ENCODE peak calls at places on chromosomes 6 and 20, in four cellular contexts. N, T, W and I are unnamed samples.

GRCh38 chr6:7262037-7262461 is 51.0 kb downstream of the SSR1 start:
- DNase-seq in N (no peak), T (peak; percentile 97), W (peak; percentile 86), I (no peak)

GRCh38 chr20:17612287-17612974 is 42.6 kb downstream of the DSTN start:
- DNase-seq in N (no peak), T (peak; percentile 36), W (peak; percentile 49), I (peak; percentile 84)

GRCh38 chr20:21501184-21501583 is 12.7 kb downstream of the NKX2-2 start:
- DNase-seq in N (no peak), T (no peak), W (no peak), I (no peak)

GRCh38 chr20:59939052-59939878 is 840 bp downstream of the PPP1R3D start:
- DNase-seq in N (no peak), T (peak; percentile 56), W (peak; percentile 61), I (no peak)

GRCh38 chr6:70566751-70567382 is at the start of gene SDHAF4:
- DNase-seq in N (peak; percentile 85), T (peak; percentile 94), W (peak; percentile 97), I (peak; percentile 89)

GRCh38 chr6:145733770-145734169 is 1.6 kb downstream of the EPM2A start:
- DNase-seq in N (no peak), T (no peak), W (no peak), I (peak; percentile 24)

GRCh38 chr20:11401988-11402387 is 515.7 kb upstream of the BTBD3 start:
- DNase-seq in N (no peak), T (no peak), W (no peak), I (no peak)

GRCh38 chr6:131381052-131381451 is 192.0 kb upstream of the ARG1 start:
- DNase-seq in N (no peak), T (no peak), W (no peak), I (no peak)

GRCh38 chr6:18823782-18824386 is 436.7 kb downstream of the RNF144B start:
- DNase-seq in N (no peak), T (peak; percentile 67), W (peak; percentile 90), I (peak; percentile 17)

GRCh38 chr6:37048851-37049734 is 43.6 kb downstream of the FGD2 start:
- DNase-seq in N (no peak), T (no peak), W (no peak), I (peak; percentile 90)

GRCh38 chr20:42319614-42320013 is 701.4 kb upstream of the CHD6 start:
- DNase-seq in N (no peak), T (no peak), W (no peak), I (no peak)

GRCh38 chr6:10555625-10556309 is 34.6 kb downstream of the GCNT2 start:
- DNase-seq in N (peak; percentile 58), T (peak; percentile 83), W (peak; percentile 70), I (peak; percentile 53)

GRCh38 chr6:14270142-14270893 is 152.7 kb downstream of the CD83 start:
- DNase-seq in N (no peak), T (peak; percentile 10), W (peak; percentile 14), I (no peak)

GRCh38 chr6:1538810-1539482 is 70.8 kb upstream of the FOXC1 start:
- DNase-seq in N (no peak), T (no peak), W (no peak), I (no peak)

GRCh38 chr20:32775240-32775991 is 13.2 kb downstream of the DNMT3B start:
- DNase-seq in N (no peak), T (no peak), W (no peak), I (no peak)

GRCh38 chr6:32223258-32224235 is at the start of gene NOTCH4:
- DNase-seq in N (no peak), T (no peak), W (no peak), I (no peak)

GRCh38 chr20:63129376-63129965 is 86.5 kb downstream of the YTHDF1 start:
- DNase-seq in N (no peak), T (no peak), W (no peak), I (no peak)

GRCh38 chr6:11161031-11161966 is 49.8 kb upstream of the ERVFRD-1 start:
- DNase-seq in N (no peak), T (no peak), W (no peak), I (peak; percentile 27)

GRCh38 chr6:111259089-111259831 is 172.0 kb downstream of the SLC16A10 start:
- DNase-seq in N (peak; percentile 97), T (peak; percentile 99), W (peak; percentile 98), I (peak; percentile 99)

GRCh38 chr6:155524249-155524651 is 68.6 kb upstream of the NOX3 start:
- DNase-seq in N (no peak), T (no peak), W (no peak), I (peak; percentile 72)

GRCh38 chr6:119459207-119459974 is 109.8 kb upstream of the MAN1A1 start:
- DNase-seq in N (no peak), T (no peak), W (no peak), I (no peak)

GRCh38 chr6:166772518-166772917 is 145.5 kb upstream of the RPS6KA2 start:
- DNase-seq in N (no peak), T (peak; percentile 66), W (peak; percentile 67), I (no peak)

GRCh38 chr20:39670987-39671386 is 708.8 kb downstream of the DHX35 start:
- DNase-seq in N (no peak), T (no peak), W (no peak), I (no peak)

GRCh38 chr6:72861935-72862432 is 240.1 kb downstream of the KCNQ5 start:
- DNase-seq in N (no peak), T (no peak), W (no peak), I (peak; percentile 60)

GRCh38 chr20:5844063-5844681 is 94.0 kb downstream of the SHLD1 start:
- DNase-seq in N (no peak), T (no peak), W (no peak), I (peak; percentile 81)

GRCh38 chr6:127841811-127842210 is 59.0 kb downstream of the THEMIS start:
- DNase-seq in N (no peak), T (no peak), W (no peak), I (peak; percentile 6)

GRCh38 chr20:60553095-60553494 is 594.9 kb downstream of the CDH26 start:
- DNase-seq in N (no peak), T (no peak), W (no peak), I (no peak)

GRCh38 chr6:15283986-15284361 is 38.1 kb downstream of the JARID2 start:
- DNase-seq in N (no peak), T (no peak), W (no peak), I (no peak)

GRCh38 chr20:39302312-39302711 is 340.2 kb downstream of the DHX35 start:
- DNase-seq in N (no peak), T (no peak), W (no peak), I (no peak)

GRCh38 chr6:2215342-2215741 is 30.1 kb downstream of the GMDS start:
- DNase-seq in N (no peak), T (no peak), W (no peak), I (no peak)

GRCh38 chr6:42367353-42368011 is 84.2 kb downstream of the TRERF1 start:
- DNase-seq in N (no peak), T (no peak), W (no peak), I (peak; percentile 81)

GRCh38 chr6:40932366-40932765 is 106.7 kb downstream of the UNC5CL start:
- DNase-seq in N (no peak), T (no peak), W (no peak), I (peak; percentile 36)
- H2BK15ac ChIP-seq in N (no peak overlapping the region), T (no peak overlapping the region), W (peak overlapping the region; percentile 36), I (no peak overlapping the region)

GRCh38 chr20:23159256-23159922 is 73.3 kb upstream of the CD93 start:
- DNase-seq in N (no peak), T (peak; percentile 9), W (peak; percentile 17), I (no peak)

GRCh38 chr20:23156842-23157423 is 70.8 kb upstream of the CD93 start:
- DNase-seq in N (no peak), T (no peak), W (peak; percentile 24), I (no peak)

GRCh38 chr20:23156170-23156841 is 70.2 kb upstream of the CD93 start:
- DNase-seq in N (no peak), T (peak; percentile 27), W (peak; percentile 28), I (peak; percentile 89)

GRCh38 chr20:23159923-23160445 is 73.9 kb upstream of the CD93 start:
- DNase-seq in N (no peak), T (no peak), W (no peak), I (no peak)

GRCh38 chr20:23157741-23158140 is 71.6 kb upstream of the CD93 start:
- DNase-seq in N (no peak), T (peak; percentile 14), W (peak; percentile 23), I (peak; percentile 62)
- H2AFZ ChIP-seq in N (no peak overlapping the region), T (no peak overlapping the region), W (no peak overlapping the region), I (no peak overlapping the region)

GRCh38 chr6:47309326-47310130 is at the start of gene TNFRSF21:
- DNase-seq in N (peak; percentile 88), T (peak; percentile 96), W (peak; percentile 96), I (peak; percentile 93)

GRCh38 chr6:47308674-47309325 is 905 bp downstream of the TNFRSF21 start:
- DNase-seq in N (peak; percentile 37), T (peak; percentile 46), W (peak; percentile 77), I (peak; percentile 41)

GRCh38 chr6:47306887-47307286 is 2.8 kb downstream of the TNFRSF21 start:
- DNase-seq in N (no peak), T (no peak), W (no peak), I (no peak)

GRCh38 chr6:47308223-47308567 is 1.5 kb downstream of the TNFRSF21 start:
- DNase-seq in N (no peak), T (no peak), W (no peak), I (no peak)

DNA sequence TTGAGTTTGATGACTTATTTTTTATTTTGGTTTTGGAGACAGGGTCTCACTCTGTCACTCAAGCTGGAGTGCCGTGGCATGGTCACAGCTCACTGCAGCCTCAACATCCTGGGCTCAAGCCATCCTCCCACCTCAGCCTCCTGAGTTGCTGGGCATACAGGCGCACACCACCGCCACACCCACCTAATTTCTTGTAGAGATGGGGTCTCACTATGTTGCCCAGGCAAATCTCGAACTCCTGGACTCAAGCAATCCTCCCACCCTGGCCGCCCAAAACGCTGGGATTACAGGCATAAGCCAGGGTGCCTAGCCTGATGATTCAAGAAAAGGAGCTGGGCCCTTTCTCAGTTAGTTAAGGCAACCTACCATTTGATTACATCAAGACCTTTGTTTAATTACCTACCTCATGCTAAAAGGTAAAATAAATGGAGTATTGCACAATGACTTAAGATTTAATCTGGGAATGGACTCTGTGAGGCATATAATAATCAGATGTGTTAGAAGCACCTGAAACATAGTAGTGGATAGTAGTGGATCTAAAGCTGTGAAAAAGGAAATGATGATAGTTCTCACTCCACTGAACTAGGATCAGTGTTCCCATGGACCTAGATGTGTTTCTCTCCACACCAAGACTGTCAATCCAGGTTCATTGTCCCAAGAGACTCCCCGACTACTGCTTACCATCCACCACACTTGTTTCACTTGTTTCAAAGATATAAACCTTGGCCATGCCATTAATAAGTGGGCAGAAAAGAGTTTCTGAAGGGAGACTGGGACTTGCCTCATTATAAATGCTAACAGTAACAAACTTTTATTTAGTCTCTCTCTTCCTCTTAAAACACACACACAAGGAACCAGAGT is 2.1 kb downstream of the TNFRSF21 start:
- DNase-seq in N (no peak), T (no peak), W (no peak), I (no peak)
- H2BK12ac ChIP-seq in N (no peak overlapping the region), T (no peak overlapping the region), W (no peak overlapping the region), I (no peak overlapping the region)

DNA sequence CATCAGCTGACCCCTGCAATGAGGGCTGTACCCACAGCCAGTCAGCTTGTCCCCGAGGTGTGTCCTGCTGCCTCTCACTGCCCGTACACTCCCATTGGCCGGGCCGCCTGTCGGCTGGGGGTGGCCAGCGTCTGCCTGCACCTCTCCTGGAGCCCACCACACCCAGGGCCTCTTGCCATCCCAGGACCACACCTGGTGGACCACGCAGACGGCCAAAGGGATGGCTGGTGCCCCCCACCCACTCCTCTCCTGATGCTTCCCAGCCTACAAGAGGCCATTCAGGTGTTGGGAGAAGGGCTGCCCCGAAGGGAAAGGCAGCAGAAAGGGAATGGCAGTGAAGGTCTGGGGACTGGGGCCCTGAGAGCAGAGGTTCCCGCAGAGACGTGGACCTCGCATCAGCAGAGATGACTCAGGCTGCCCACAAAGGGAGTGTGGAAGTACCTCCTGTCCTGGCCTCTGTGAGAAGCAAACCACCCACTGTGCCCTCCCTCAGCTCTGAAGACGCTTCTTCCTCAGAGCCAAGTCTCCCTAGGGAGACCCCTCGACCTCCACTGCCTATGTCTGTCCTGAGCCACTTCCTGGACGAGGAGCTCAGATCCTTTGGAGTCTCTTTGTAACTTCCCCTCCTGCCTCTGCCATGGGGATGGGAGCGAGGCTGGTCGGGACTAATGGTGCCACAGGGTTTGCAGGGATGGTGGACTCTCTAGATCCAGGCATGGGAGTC is 60.9 kb downstream of the PYGB start:
- DNase-seq in N (no peak), T (no peak), W (no peak), I (peak; percentile 91)
- H2BK15ac ChIP-seq in N (no peak overlapping the region), T (no peak overlapping the region), W (no peak overlapping the region), I (peak overlapping the region; percentile 100)